ENCODE peak calls at places on chromosomes 16 and 17, in nine cellular contexts. One of them, this sample, is unnamed.

GRCh38 chr17:74125160-74125559 is 78.3 kb upstream of the RPL38 start:
- DNase-seq in kidney epithelial cell: no peak
- DNase-seq in choroid plexus epithelial cell: no peak
- DNase-seq in heart left ventricle: no peak
- DNase-seq in ascending aorta: no peak
- DNase-seq in cardiac muscle cell: no peak
- DNase-seq in keratinocyte: no peak
- DNase-seq in Peyer's patch: no peak
- DNase-seq in epithelial cell of esophagus: no peak
- DNase-seq in this sample: no peak

GRCh38 chr16:21646721-21647561 is 5.5 kb downstream of the IGSF6 start:
- DNase-seq in kidney epithelial cell: no peak
- DNase-seq in choroid plexus epithelial cell: no peak
- DNase-seq in heart left ventricle: no peak
- DNase-seq in ascending aorta: no peak
- DNase-seq in cardiac muscle cell: no peak
- DNase-seq in keratinocyte: no peak
- DNase-seq in Peyer's patch: peak; percentile 89
- DNase-seq in epithelial cell of esophagus: peak; percentile 57
- DNase-seq in this sample: no peak

GRCh38 chr17:81693491-81694360 is 9.4 kb upstream of the MRPL12 start:
- DNase-seq in kidney epithelial cell: no peak
- DNase-seq in choroid plexus epithelial cell: no peak
- DNase-seq in heart left ventricle: no peak
- DNase-seq in ascending aorta: no peak
- DNase-seq in cardiac muscle cell: no peak
- DNase-seq in keratinocyte: no peak
- DNase-seq in Peyer's patch: no peak
- DNase-seq in epithelial cell of esophagus: no peak
- DNase-seq in this sample: no peak

GRCh38 chr16:1019234-1019933 is 37.8 kb downstream of the SOX8 start:
- DNase-seq in kidney epithelial cell: no peak
- DNase-seq in choroid plexus epithelial cell: peak; percentile 48
- DNase-seq in heart left ventricle: peak; percentile 57
- DNase-seq in ascending aorta: no peak
- DNase-seq in cardiac muscle cell: no peak
- DNase-seq in keratinocyte: no peak
- DNase-seq in Peyer's patch: no peak
- DNase-seq in epithelial cell of esophagus: no peak
- DNase-seq in this sample: peak; percentile 44

GRCh38 chr16:68009157-68009735 is 6.5 kb downstream of the DPEP2NB start:
- DNase-seq in kidney epithelial cell: no peak
- DNase-seq in choroid plexus epithelial cell: no peak
- DNase-seq in heart left ventricle: no peak
- DNase-seq in ascending aorta: no peak
- DNase-seq in cardiac muscle cell: no peak
- DNase-seq in keratinocyte: no peak
- DNase-seq in Peyer's patch: no peak
- DNase-seq in epithelial cell of esophagus: no peak
- DNase-seq in this sample: no peak

GRCh38 chr16:28166394-28167208 is 45.2 kb downstream of the XPO6 start:
- DNase-seq in kidney epithelial cell: peak; percentile 69
- DNase-seq in choroid plexus epithelial cell: peak; percentile 70
- DNase-seq in heart left ventricle: no peak
- DNase-seq in ascending aorta: no peak
- DNase-seq in cardiac muscle cell: no peak
- DNase-seq in keratinocyte: peak; percentile 36
- DNase-seq in Peyer's patch: no peak
- DNase-seq in epithelial cell of esophagus: peak; percentile 90
- DNase-seq in this sample: no peak

GRCh38 chr17:64001091-64001579 is 3.0 kb downstream of the PRR29 start:
- DNase-seq in kidney epithelial cell: no peak
- DNase-seq in choroid plexus epithelial cell: no peak
- DNase-seq in heart left ventricle: no peak
- DNase-seq in ascending aorta: no peak
- DNase-seq in cardiac muscle cell: no peak
- DNase-seq in keratinocyte: no peak
- DNase-seq in Peyer's patch: no peak
- DNase-seq in epithelial cell of esophagus: no peak
- DNase-seq in this sample: no peak

GRCh38 chr17:34909040-34909439 is 52.2 kb downstream of the CCT6B start:
- DNase-seq in kidney epithelial cell: no peak
- DNase-seq in choroid plexus epithelial cell: no peak
- DNase-seq in heart left ventricle: no peak
- DNase-seq in ascending aorta: no peak
- DNase-seq in cardiac muscle cell: no peak
- DNase-seq in keratinocyte: no peak
- DNase-seq in Peyer's patch: no peak
- DNase-seq in epithelial cell of esophagus: no peak
- DNase-seq in this sample: no peak

GRCh38 chr17:55806745-55807466 is 56.1 kb downstream of the PCTP start:
- DNase-seq in kidney epithelial cell: no peak
- DNase-seq in choroid plexus epithelial cell: no peak
- DNase-seq in heart left ventricle: no peak
- DNase-seq in ascending aorta: no peak
- DNase-seq in cardiac muscle cell: no peak
- DNase-seq in keratinocyte: no peak
- DNase-seq in Peyer's patch: no peak
- DNase-seq in epithelial cell of esophagus: peak; percentile 63
- DNase-seq in this sample: no peak

GRCh38 chr17:50766222-50767023 is 895 bp downstream of the ANKRD40CL start:
- DNase-seq in kidney epithelial cell: no peak
- DNase-seq in choroid plexus epithelial cell: no peak
- DNase-seq in heart left ventricle: no peak
- DNase-seq in ascending aorta: no peak
- DNase-seq in cardiac muscle cell: no peak
- DNase-seq in keratinocyte: no peak
- DNase-seq in Peyer's patch: no peak
- DNase-seq in epithelial cell of esophagus: no peak
- DNase-seq in this sample: no peak

GRCh38 chr17:2150871-2151270 is 96.0 kb downstream of the HIC1 start:
- DNase-seq in kidney epithelial cell: no peak
- DNase-seq in choroid plexus epithelial cell: no peak
- DNase-seq in heart left ventricle: no peak
- DNase-seq in ascending aorta: no peak
- DNase-seq in cardiac muscle cell: no peak
- DNase-seq in keratinocyte: no peak
- DNase-seq in Peyer's patch: no peak
- DNase-seq in epithelial cell of esophagus: no peak
- DNase-seq in this sample: no peak

GRCh38 chr16:9134739-9135138 is 43.3 kb downstream of the HAPSTR1 start:
- DNase-seq in kidney epithelial cell: no peak
- DNase-seq in choroid plexus epithelial cell: peak; percentile 56
- DNase-seq in heart left ventricle: peak; percentile 50
- DNase-seq in ascending aorta: no peak
- DNase-seq in cardiac muscle cell: peak; percentile 61
- DNase-seq in keratinocyte: no peak
- DNase-seq in Peyer's patch: peak; percentile 58
- DNase-seq in epithelial cell of esophagus: peak; percentile 63
- DNase-seq in this sample: no peak

GRCh38 chr17:40443196-40443987 is at the start of gene IGFBP4:
- DNase-seq in kidney epithelial cell: peak; percentile 35
- DNase-seq in choroid plexus epithelial cell: peak; percentile 84
- DNase-seq in heart left ventricle: peak; percentile 83
- DNase-seq in ascending aorta: no peak
- DNase-seq in cardiac muscle cell: peak; percentile 88
- DNase-seq in keratinocyte: no peak
- DNase-seq in Peyer's patch: peak; percentile 69
- DNase-seq in epithelial cell of esophagus: peak; percentile 72
- DNase-seq in this sample: no peak

GRCh38 chr16:22353188-22353919 is 21.1 kb downstream of the CDR2 start:
- DNase-seq in kidney epithelial cell: no peak
- DNase-seq in choroid plexus epithelial cell: peak; percentile 83
- DNase-seq in heart left ventricle: no peak
- DNase-seq in ascending aorta: no peak
- DNase-seq in cardiac muscle cell: no peak
- DNase-seq in keratinocyte: no peak
- DNase-seq in Peyer's patch: no peak
- DNase-seq in epithelial cell of esophagus: peak; percentile 58
- DNase-seq in this sample: no peak

DNA sequence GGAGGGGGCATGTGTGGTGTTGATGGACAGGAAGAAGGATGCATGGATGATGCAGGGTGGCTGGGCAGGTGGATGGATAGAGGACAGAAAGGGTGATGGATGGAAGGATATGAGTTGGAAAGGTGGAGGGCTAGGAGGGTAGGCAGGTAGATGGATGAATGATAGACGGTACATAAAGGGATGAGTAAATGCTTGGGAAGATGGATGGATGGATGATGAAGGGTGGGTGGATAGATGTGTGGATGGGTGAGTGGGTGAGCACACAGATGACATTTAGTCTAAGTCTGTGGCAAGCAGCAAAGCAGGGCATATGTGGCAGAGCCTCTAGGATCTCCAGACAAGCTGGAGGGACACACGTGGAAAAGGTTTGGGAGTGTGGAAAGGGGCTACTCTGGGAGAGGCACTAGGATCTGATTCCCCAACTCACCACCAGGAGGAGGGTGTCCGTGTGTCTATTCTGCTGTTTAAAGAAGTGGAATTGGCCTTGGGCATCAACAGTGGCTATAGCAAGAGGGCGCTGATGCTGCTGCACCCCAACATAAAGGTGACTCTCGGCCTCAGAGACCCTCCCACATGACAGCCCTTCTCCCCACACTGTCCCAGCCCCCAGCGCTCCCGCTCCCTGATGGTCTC is 8.2 kb downstream of the PLD2 start:
- DNase-seq in kidney epithelial cell: no peak
- DNase-seq in choroid plexus epithelial cell: peak; percentile 52
- DNase-seq in heart left ventricle: no peak
- DNase-seq in ascending aorta: no peak
- DNase-seq in cardiac muscle cell: no peak
- DNase-seq in keratinocyte: no peak
- DNase-seq in Peyer's patch: no peak
- DNase-seq in epithelial cell of esophagus: no peak
- DNase-seq in this sample: no peak
- TF ChIP-seq CTCF in kidney epithelial cell: peak; percentile 39
- TF ChIP-seq CTCF in choroid plexus epithelial cell: peak; percentile 71
- TF ChIP-seq CTCF in heart left ventricle: no peak
- TF ChIP-seq CTCF in ascending aorta: no peak
- TF ChIP-seq CTCF in cardiac muscle cell: peak; percentile 7
- TF ChIP-seq CTCF in keratinocyte: peak; percentile 36
- TF ChIP-seq CTCF in Peyer's patch: no peak
- TF ChIP-seq CTCF in epithelial cell of esophagus: peak; percentile 30
- TF ChIP-seq CTCF in this sample: no peak

GRCh38 chr17:58352018-58352842 is at the start of gene SUPT4H1:
- DNase-seq in kidney epithelial cell: peak; percentile 70
- DNase-seq in choroid plexus epithelial cell: peak; percentile 95
- DNase-seq in heart left ventricle: peak; percentile 90
- DNase-seq in ascending aorta: peak; percentile 64
- DNase-seq in cardiac muscle cell: peak; percentile 96
- DNase-seq in keratinocyte: peak; percentile 63
- DNase-seq in Peyer's patch: peak; percentile 86
- DNase-seq in epithelial cell of esophagus: peak; percentile 97
- DNase-seq in this sample: peak; percentile 76
- TF ChIP-seq CTCF in kidney epithelial cell: no peak
- TF ChIP-seq CTCF in choroid plexus epithelial cell: no peak
- TF ChIP-seq CTCF in heart left ventricle: no peak
- TF ChIP-seq CTCF in ascending aorta: no peak
- TF ChIP-seq CTCF in cardiac muscle cell: no peak
- TF ChIP-seq CTCF in keratinocyte: no peak
- TF ChIP-seq CTCF in Peyer's patch: peak; percentile 23
- TF ChIP-seq CTCF in epithelial cell of esophagus: no peak
- TF ChIP-seq CTCF in this sample: no peak

GRCh38 chr16:10579575-10579964 is 828 bp downstream of the EMP2 start:
- DNase-seq in kidney epithelial cell: no peak
- DNase-seq in choroid plexus epithelial cell: no peak
- DNase-seq in heart left ventricle: no peak
- DNase-seq in ascending aorta: no peak
- DNase-seq in cardiac muscle cell: no peak
- DNase-seq in keratinocyte: no peak
- DNase-seq in Peyer's patch: no peak
- DNase-seq in epithelial cell of esophagus: no peak
- DNase-seq in this sample: no peak

GRCh38 chr16:10578474-10579316 is 1.7 kb downstream of the EMP2 start:
- DNase-seq in kidney epithelial cell: no peak
- DNase-seq in choroid plexus epithelial cell: no peak
- DNase-seq in heart left ventricle: peak; percentile 56
- DNase-seq in ascending aorta: no peak
- DNase-seq in cardiac muscle cell: peak; percentile 28
- DNase-seq in keratinocyte: peak; percentile 49
- DNase-seq in Peyer's patch: no peak
- DNase-seq in epithelial cell of esophagus: peak; percentile 48
- DNase-seq in this sample: no peak

GRCh38 chr16:10577305-10578202 is 2.8 kb downstream of the EMP2 start:
- DNase-seq in kidney epithelial cell: no peak
- DNase-seq in choroid plexus epithelial cell: no peak
- DNase-seq in heart left ventricle: peak; percentile 79
- DNase-seq in ascending aorta: no peak
- DNase-seq in cardiac muscle cell: peak; percentile 91
- DNase-seq in keratinocyte: no peak
- DNase-seq in Peyer's patch: no peak
- DNase-seq in epithelial cell of esophagus: no peak
- DNase-seq in this sample: peak; percentile 11

GRCh38 chr16:10581507-10581906 is 1.1 kb upstream of the EMP2 start:
- DNase-seq in kidney epithelial cell: no peak
- DNase-seq in choroid plexus epithelial cell: peak; percentile 55
- DNase-seq in heart left ventricle: no peak
- DNase-seq in ascending aorta: no peak
- DNase-seq in cardiac muscle cell: no peak
- DNase-seq in keratinocyte: no peak
- DNase-seq in Peyer's patch: no peak
- DNase-seq in epithelial cell of esophagus: no peak
- DNase-seq in this sample: no peak

GRCh38 chr16:10579965-10580918 is at the start of gene EMP2:
- DNase-seq in kidney epithelial cell: no peak
- DNase-seq in choroid plexus epithelial cell: peak; percentile 51
- DNase-seq in heart left ventricle: peak; percentile 90
- DNase-seq in ascending aorta: peak; percentile 43
- DNase-seq in cardiac muscle cell: peak; percentile 92
- DNase-seq in keratinocyte: no peak
- DNase-seq in Peyer's patch: peak; percentile 18
- DNase-seq in epithelial cell of esophagus: peak; percentile 78
- DNase-seq in this sample: peak; percentile 28
- TF ChIP-seq CTCF in kidney epithelial cell: peak; percentile 47
- TF ChIP-seq CTCF in choroid plexus epithelial cell: peak; percentile 46
- TF ChIP-seq CTCF in heart left ventricle: peak; percentile 66
- TF ChIP-seq CTCF in ascending aorta: peak; percentile 72
- TF ChIP-seq CTCF in cardiac muscle cell: peak; percentile 70
- TF ChIP-seq CTCF in keratinocyte: peak; percentile 73
- TF ChIP-seq CTCF in Peyer's patch: no peak
- TF ChIP-seq CTCF in epithelial cell of esophagus: peak; percentile 49
- TF ChIP-seq CTCF in this sample: peak; percentile 67

DNA sequence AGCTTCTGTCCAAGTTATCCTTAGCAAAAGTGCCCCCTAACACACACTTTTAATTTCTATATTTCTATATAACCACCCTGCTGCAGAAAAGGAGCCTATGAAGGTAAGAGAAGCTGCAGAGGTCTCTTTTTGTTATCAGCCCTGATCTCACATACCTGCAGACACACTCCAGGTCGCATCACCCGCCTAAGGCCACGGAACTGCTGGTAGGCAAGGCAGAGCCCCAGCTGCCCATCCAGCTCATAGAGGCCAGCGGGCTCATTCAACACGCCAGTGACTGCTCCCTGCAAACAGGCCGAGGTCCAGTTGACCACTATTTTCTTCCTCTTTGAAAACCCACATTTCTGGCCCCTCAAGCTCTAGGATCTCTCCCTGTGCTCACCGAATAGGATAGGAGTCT is 12.2 kb downstream of the CTC1 start:
- DNase-seq in kidney epithelial cell: no peak
- DNase-seq in choroid plexus epithelial cell: no peak
- DNase-seq in heart left ventricle: no peak
- DNase-seq in ascending aorta: no peak
- DNase-seq in cardiac muscle cell: no peak
- DNase-seq in keratinocyte: no peak
- DNase-seq in Peyer's patch: no peak
- DNase-seq in epithelial cell of esophagus: no peak
- DNase-seq in this sample: no peak
- TF ChIP-seq CTCF in kidney epithelial cell: no peak
- TF ChIP-seq CTCF in choroid plexus epithelial cell: no peak
- TF ChIP-seq CTCF in heart left ventricle: no peak
- TF ChIP-seq CTCF in ascending aorta: no peak
- TF ChIP-seq CTCF in cardiac muscle cell: no peak
- TF ChIP-seq CTCF in keratinocyte: no peak
- TF ChIP-seq CTCF in Peyer's patch: no peak
- TF ChIP-seq CTCF in epithelial cell of esophagus: no peak
- TF ChIP-seq CTCF in this sample: no peak

This sample was measured in AG09319.